ENCODE peak calls at places on chromosomes 3 and 15, in five cellular contexts. H is NT2/D1, I is GM12878, O is HepG2, G is H1. P is an unnamed sample.

GRCh38 chr15:101053261-101053660 is 134.1 kb downstream of the LRRK1 start:
- DNase-seq in I (no peak), H (no peak), G (no peak), O (no peak), P (no peak)

GRCh38 chr3:69665026-69665739 is 74.1 kb upstream of the MITF start:
- DNase-seq in H (no peak), O (no peak), I (no peak), G (no peak), P (no peak)

GRCh38 chr3:39668420-39668819 is 141.0 kb upstream of the MYRIP start:
- DNase-seq in H (peak), G (no peak), I (no peak), O (peak), P (peak)

GRCh38 chr15:52068004-52068403 is 44.6 kb downstream of the BCL2L10 start:
- DNase-seq in O (no peak), I (no peak), H (no peak), G (no peak), P (no peak)

GRCh38 chr3:15634671-15635661 is 33.4 kb downstream of the BTD start:
- DNase-seq in G (no peak), H (no peak), O (no peak), I (no peak), P (no peak)

GRCh38 chr3:126439968-126440708 is 35.6 kb downstream of the ZXDC start:
- DNase-seq in G (no peak), O (no peak), H (no peak), I (no peak), P (no peak)

GRCh38 chr3:99356681-99357080 is 281.7 kb upstream of the COL8A1 start:
- DNase-seq in O (no peak), I (no peak), H (no peak), G (no peak), P (no peak)

GRCh38 chr3:50551293-50552057 is 16.1 kb downstream of the C3orf18 start:
- DNase-seq in I (no peak), G (no peak), O (no peak), H (no peak), P (no peak)

GRCh38 chr15:62457100-62457499 is 292.0 kb upstream of the C2CD4B start:
- DNase-seq in O (no peak), G (no peak), H (no peak), I (no peak), P (no peak)

GRCh38 chr3:160016972-160017371 is 28.3 kb downstream of the IL12A start:
- DNase-seq in I (no peak), H (no peak), G (no peak), O (peak), P (no peak)

GRCh38 chr15:57384816-57385215 is 8.5 kb downstream of the CGNL1 start:
- DNase-seq in I (no peak), H (no peak), O (peak), G (no peak), P (no peak)

GRCh38 chr3:71530903-71531535 is 52.5 kb downstream of the FOXP1 start:
- DNase-seq in G (no peak), I (no peak), H (no peak), O (no peak), P (no peak)

GRCh38 chr15:61910839-61911369 is 149.3 kb downstream of the VPS13C start:
- DNase-seq in G (no peak), H (no peak), I (no peak), O (no peak), P (no peak)

GRCh38 chr15:39238443-39238842 is 342.4 kb upstream of the THBS1 start:
- DNase-seq in H (no peak), I (no peak), O (no peak), G (no peak), P (no peak)

GRCh38 chr15:25693321-25694237 is 169.5 kb downstream of the ATP10A start:
- DNase-seq in O (peak), I (no peak), G (no peak), H (no peak), P (no peak)

GRCh38 chr3:157317895-157318294 is 118.8 kb upstream of the PTX3 start:
- DNase-seq in G (no peak), I (no peak), H (no peak), O (no peak), P (no peak)

GRCh38 chr3:66456711-66457173 is 44.1 kb downstream of the LRIG1 start:
- DNase-seq in G (no peak), O (no peak), H (no peak), I (no peak), P (no peak)

GRCh38 chr3:148757238-148757930 is 59.7 kb downstream of the AGTR1 start:
- DNase-seq in I (no peak), H (no peak), G (no peak), O (no peak), P (no peak)

GRCh38 chr3:45559560-45560118 is 34.9 kb upstream of the LIMD1 start:
- DNase-seq in O (no peak), I (no peak), H (no peak), G (no peak), P (no peak)

GRCh38 chr3:189714991-189715961 is 84.1 kb downstream of the TP63 start:
- DNase-seq in G (no peak), I (peak), O (no peak), H (no peak), P (no peak)

GRCh38 chr15:69305204-69305931 is 6.7 kb downstream of the PAQR5 start:
- DNase-seq in I (no peak), H (no peak), G (peak), O (peak), P (peak)

GRCh38 chr3:82100378-82100777 is 338.9 kb upstream of the GBE1 start:
- DNase-seq in O (peak), G (no peak), I (no peak), H (no peak), P (no peak)

GRCh38 chr15:35522061-35522460 is 23.9 kb downstream of the DPH6 start:
- DNase-seq in O (no peak), I (no peak), G (no peak), H (no peak), P (no peak)

GRCh38 chr3:178845446-178846118 is 226.0 kb downstream of the ZMAT3 start:
- DNase-seq in G (no peak), I (no peak), H (no peak), O (no peak), P (no peak)

GRCh38 chr15:43527802-43528541 is 10.6 kb downstream of the MAP1A start:
- DNase-seq in O (no peak), G (no peak), I (no peak), H (no peak), P (no peak)

GRCh38 chr3:162338514-162338913 is 841.9 kb downstream of the OTOL1 start:
- DNase-seq in H (no peak), O (no peak), I (no peak), G (no peak), P (no peak)

GRCh38 chr15:60091150-60091549 is 87.0 kb downstream of the FOXB1 start:
- DNase-seq in H (no peak), O (peak), G (no peak), I (no peak), P (no peak)

GRCh38 chr3:170330366-170330765 is 27.1 kb upstream of the SKIL start:
- DNase-seq in H (no peak), I (no peak), O (peak), G (no peak), P (peak)

GRCh38 chr3:98180311-98180710 is 13.8 kb downstream of the OR5H15 start:
- DNase-seq in H (no peak), O (no peak), I (no peak), G (no peak), P (no peak)

GRCh38 chr3:177813322-177813721 is 616.0 kb upstream of the TBL1XR1 start:
- DNase-seq in O (peak), H (no peak), G (no peak), I (no peak), P (no peak)

GRCh38 chr15:66711886-66712285 is 9.8 kb downstream of the SMAD6 start:
- DNase-seq in H (no peak), G (no peak), O (no peak), I (no peak), P (no peak)

GRCh38 chr3:130729154-130729553 is 17.5 kb downstream of the PIK3R4 start:
- DNase-seq in O (no peak), I (no peak), G (no peak), H (no peak), P (no peak)

GRCh38 chr3:10534066-10534465 is 28.7 kb upstream of the ATP2B2 start:
- DNase-seq in I (no peak), G (no peak), H (no peak), O (no peak), P (no peak)

GRCh38 chr3:82938821-82939328 is 1177.4 kb upstream of the GBE1 start:
- DNase-seq in I (no peak), H (no peak), O (no peak), G (no peak), P (no peak)

GRCh38 chr3:71930056-71930991 is 145.4 kb upstream of the PROK2 start:
- DNase-seq in I (no peak), H (peak), G (no peak), O (peak), P (peak)

GRCh38 chr15:59349715-59350420 is 22.8 kb downstream of the MYO1E start:
- DNase-seq in I (no peak), H (no peak), G (no peak), O (peak), P (peak)

GRCh38 chr15:74525946-74526345 is 15.1 kb upstream of the ARID3B start:
- DNase-seq in I (no peak), G (no peak), H (no peak), O (no peak), P (peak)

DNA sequence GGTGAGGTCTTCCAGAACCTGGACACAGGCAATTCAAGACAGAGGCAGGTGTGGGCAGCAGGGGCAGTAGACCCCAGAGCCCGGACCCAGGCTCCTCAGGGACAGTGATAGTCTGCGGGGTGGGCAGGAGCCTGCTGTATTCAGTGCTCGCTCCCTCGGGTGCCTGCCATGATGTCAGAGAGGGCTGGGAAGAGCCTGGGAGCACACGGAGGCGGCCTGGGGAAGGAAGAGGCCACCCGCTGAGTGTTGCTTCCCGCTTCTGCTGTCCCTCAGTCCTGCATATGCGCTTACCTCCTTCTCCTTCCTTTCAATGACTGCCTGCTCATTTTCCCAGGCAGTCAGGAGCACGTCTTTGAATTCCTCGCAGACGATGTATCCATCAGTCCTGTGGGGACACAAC is 22.8 kb downstream of the TMEM43 start:
- DNase-seq in G (no peak), I (no peak), O (no peak), H (peak), P (no peak)
- TF ChIP-seq ZNF274 in G (no peak), I (no peak), O (no peak), H (no peak), P (no peak)

GRCh38 chr3:43866529-43867353 is 176.0 kb downstream of the ABHD5 start:
- DNase-seq in O (no peak), G (no peak), H (no peak), I (no peak), P (no peak)
- H3K9ac ChIP-seq in O (no peak), G (no peak), H (no peak), I (no peak), P (no peak)

GRCh38 chr3:53273271-53273670 is 17.4 kb upstream of the TKT start:
- DNase-seq in H (no peak), G (no peak), I (no peak), O (no peak), P (no peak)

GRCh38 chr3:53264718-53265117 is 8.9 kb upstream of the TKT start:
- DNase-seq in H (no peak), I (no peak), G (no peak), O (no peak), P (no peak)

GRCh38 chr3:53267766-53268165 is 11.9 kb upstream of the TKT start:
- DNase-seq in I (no peak), G (no peak), O (no peak), H (no peak), P (no peak)

GRCh38 chr3:53274938-53275666 is 19.3 kb upstream of the TKT start:
- DNase-seq in G (no peak), H (no peak), I (no peak), O (no peak), P (no peak)

GRCh38 chr3:53269888-53270880 is 14.4 kb upstream of the TKT start:
- DNase-seq in I (peak), H (peak), O (peak), G (peak), P (peak)
- TF ChIP-seq ZNF274 in I (no peak), H (no peak), O (no peak), G (no peak), P (no peak)

DNA sequence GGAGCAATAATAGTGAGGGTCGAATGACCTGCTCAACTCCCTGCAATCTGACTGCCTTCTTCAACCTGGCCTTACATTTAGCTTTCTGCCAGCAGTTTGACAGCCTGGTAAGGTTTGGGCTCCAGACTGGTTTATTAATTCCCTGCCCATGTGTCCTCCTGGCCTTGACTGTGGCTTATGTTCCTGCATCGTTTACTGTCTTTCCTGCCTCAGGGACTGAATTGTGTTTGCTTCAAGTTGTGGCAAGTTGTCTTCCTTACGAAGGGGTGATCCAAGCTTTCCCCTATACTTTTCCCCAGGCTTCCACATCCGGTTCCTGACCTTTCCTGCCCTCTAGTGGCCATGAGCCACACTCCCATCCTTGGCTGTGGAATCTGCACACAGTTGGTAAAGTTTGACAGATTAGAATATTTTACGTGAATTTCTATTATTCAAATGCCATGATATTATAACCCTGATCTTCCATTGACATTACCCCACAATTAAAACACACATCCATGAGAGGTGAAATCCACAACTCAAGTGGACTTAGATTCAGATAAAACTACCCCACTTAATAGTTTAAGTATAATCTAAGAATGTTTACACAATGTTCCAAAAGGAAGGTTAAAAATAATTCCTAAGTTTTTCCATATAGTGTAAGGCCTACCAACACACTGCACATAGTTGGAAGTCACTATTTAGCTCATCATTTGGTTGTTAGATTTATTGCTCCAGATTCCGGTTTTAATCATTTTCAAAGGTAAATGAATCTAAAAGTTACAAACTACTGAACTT is 95.7 kb downstream of the NEDD4 start:
- DNase-seq in G (peak), O (peak), H (peak), I (no peak), P (no peak)
- H3K9ac ChIP-seq in G (no peak), O (no peak), H (no peak), I (no peak), P (no peak)

GRCh38 chr3:36904641-36905040 is 40.2 kb downstream of the TRANK1 start:
- DNase-seq in G (peak), O (peak), I (no peak), H (no peak), P (no peak)

GRCh38 chr3:36907911-36908646 is 36.8 kb downstream of the TRANK1 start:
- DNase-seq in G (no peak), I (peak), H (no peak), O (peak), P (no peak)

GRCh38 chr3:36908647-36909180 is 36.1 kb downstream of the TRANK1 start:
- DNase-seq in H (no peak), O (no peak), I (no peak), G (no peak), P (no peak)

GRCh38 chr3:36905545-36905944 is 39.3 kb downstream of the TRANK1 start:
- DNase-seq in O (no peak), G (no peak), H (no peak), I (no peak), P (no peak)

GRCh38 chr3:36906504-36907149 is 38.2 kb downstream of the TRANK1 start:
- DNase-seq in G (no peak), O (no peak), I (no peak), H (no peak), P (no peak)
- TF ChIP-seq ZNF274 in G (no peak), O (no peak), I (no peak), H (no peak), P (no peak)

DNA sequence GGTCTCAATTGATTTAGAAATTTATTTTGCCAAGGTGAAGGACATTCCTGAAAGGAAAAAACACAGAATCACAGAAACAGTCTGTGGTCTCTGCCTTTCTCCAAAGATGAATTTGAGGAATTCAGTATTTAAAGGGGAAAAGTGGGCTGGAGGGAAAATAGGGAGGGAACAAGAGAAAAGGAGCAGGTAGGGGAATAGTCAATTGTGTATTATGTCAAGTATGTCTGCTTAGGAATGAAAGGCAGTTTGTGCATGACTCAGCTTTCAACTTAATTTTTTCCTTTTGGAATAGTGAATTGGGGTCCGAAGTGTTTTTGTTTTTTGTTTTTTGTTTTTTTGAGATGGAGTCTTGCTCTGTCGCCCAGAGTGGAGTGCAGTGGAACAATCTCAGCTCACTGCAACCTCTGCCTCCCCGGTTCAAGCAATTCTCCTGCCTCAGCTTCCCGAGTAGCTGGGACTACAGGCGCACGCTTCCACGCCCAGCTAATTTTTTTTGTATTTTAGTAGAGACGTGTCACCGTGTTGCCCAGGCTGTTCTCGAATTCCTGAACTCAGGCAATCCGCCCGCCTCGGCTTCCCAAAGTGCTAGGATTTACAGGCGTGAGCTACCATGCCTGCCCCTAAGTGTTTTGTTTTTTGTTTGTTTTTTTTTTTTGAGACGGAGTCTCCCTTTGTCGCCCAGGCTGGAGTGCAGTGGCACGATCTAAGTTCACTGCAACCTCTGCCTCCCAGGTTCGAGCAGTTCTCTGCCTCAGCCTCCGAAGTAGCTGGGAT is 74.1 kb upstream of the MAP4 start:
- DNase-seq in I (no peak), H (no peak), O (no peak), G (no peak), P (no peak)
- H3K9ac ChIP-seq in I (no peak), H (peak), O (no peak), G (no peak), P (peak)

GRCh38 chr15:84398763-84399701 is 163.5 kb downstream of the GOLGA6L4 start:
- DNase-seq in O (no peak), I (no peak), H (no peak), G (no peak), P (no peak)

GRCh38 chr15:84400017-84400740 is 164.6 kb downstream of the GOLGA6L4 start:
- DNase-seq in I (no peak), H (no peak), G (no peak), O (no peak), P (no peak)

GRCh38 chr15:84402856-84403608 is 167.5 kb downstream of the GOLGA6L4 start:
- DNase-seq in H (no peak), I (no peak), G (no peak), O (no peak), P (no peak)

DNA sequence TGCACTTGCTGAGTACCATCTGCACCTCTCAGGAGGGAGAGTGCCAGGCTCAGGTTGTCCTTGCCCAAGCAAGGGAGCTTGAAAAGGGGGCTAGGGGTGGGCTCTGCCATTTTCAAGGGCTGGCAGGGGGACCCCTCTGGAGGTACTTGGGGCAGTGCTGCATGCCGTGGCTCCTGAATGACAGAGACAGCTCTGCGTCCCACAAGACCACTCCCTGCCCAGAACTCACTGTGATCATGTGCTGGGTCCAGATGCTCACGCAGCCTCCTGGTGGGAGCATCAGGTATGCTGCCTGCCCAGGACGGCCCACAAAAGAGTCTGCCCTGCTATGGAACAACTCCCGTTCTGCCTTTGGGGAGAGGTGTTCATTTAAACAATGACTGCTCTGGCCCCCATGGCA is 165.2 kb downstream of the GOLGA6L4 start:
- DNase-seq in H (no peak), I (no peak), O (no peak), G (no peak), P (no peak)
- TF ChIP-seq ZNF274 in H (no peak), I (no peak), O (no peak), G (no peak), P (no peak)

GRCh38 chr3:129664040-129664646 is 57.7 kb upstream of the PLXND1 start:
- DNase-seq in O (no peak), G (no peak), H (no peak), I (no peak), P (no peak)
- H3K9ac ChIP-seq in O (no peak), G (no peak), H (no peak), I (no peak), P (peak)

P was measured in HCT116.